ENCODE peak calls at places on chromosomes 13 and 19, in eight cellular contexts. V is psoas muscle, E is GM12865, M is ovary, W is A673, B is left lung, A is IMR-90, Z is SK-N-SH. K is an unnamed sample.

GRCh38 chr19:11061951-11062350 is 27.3 kb upstream of the LDLR start:
- DNase-seq in V (no peak), E (no peak), M (no peak), W (no peak), B (no peak), A (no peak), Z (no peak), K (no peak)

GRCh38 chr13:51590966-51591627 is 6.8 kb downstream of the WDFY2 start:
- DNase-seq in V (no peak), E (no peak), M (peak; percentile 21), W (peak; percentile 70), B (no peak), A (peak; percentile 90), Z (peak; percentile 41), K (peak; percentile 98)

GRCh38 chr13:32264407-32264806 is 50.8 kb downstream of the ZAR1L start:
- DNase-seq in V (peak; percentile 49), E (no peak), M (no peak), W (peak; percentile 44), B (peak; percentile 43), A (peak; percentile 55), Z (no peak), K (peak; percentile 79)

GRCh38 chr13:51781246-51782022 is 22.5 kb downstream of the DHRS12 start:
- DNase-seq in V (no peak), E (peak; percentile 45), M (no peak), W (peak; percentile 51), B (no peak), A (peak; percentile 24), Z (peak; percentile 63), K (no peak)

GRCh38 chr19:49533551-49534488 is 6.0 kb downstream of the RCN3 start:
- DNase-seq in V (peak; percentile 84), E (peak; percentile 77), M (peak; percentile 72), W (peak; percentile 81), B (peak; percentile 74), A (peak; percentile 28), Z (peak; percentile 93), K (peak; percentile 35)

GRCh38 chr13:52812941-52813340 is 35.5 kb downstream of the PCDH8 start:
- DNase-seq in V (no peak), E (peak; percentile 20), M (no peak), W (no peak), B (no peak), A (no peak), Z (no peak), K (no peak)

GRCh38 chr13:85236431-85236830 is 562.8 kb downstream of the SLITRK6 start:
- DNase-seq in V (no peak), E (no peak), M (no peak), W (peak; percentile 26), B (no peak), A (peak; percentile 54), Z (no peak), K (peak; percentile 49)

GRCh38 chr13:27792393-27793218 is at the start of gene GSX1:
- DNase-seq in V (peak; percentile 51), E (peak; percentile 23), M (peak; percentile 13), W (peak; percentile 75), B (peak; percentile 52), A (peak; percentile 63), Z (no peak), K (peak; percentile 68)

GRCh38 chr13:110562696-110563462 is 1.4 kb upstream of the RAB20 start:
- DNase-seq in V (no peak), E (no peak), M (no peak), W (no peak), B (no peak), A (no peak), Z (no peak), K (no peak)

GRCh38 chr19:43625918-43626579 is 6.6 kb upstream of the ZNF428 start:
- DNase-seq in V (no peak), E (peak; percentile 23), M (no peak), W (peak; percentile 40), B (no peak), A (no peak), Z (peak; percentile 73), K (peak; percentile 50)

GRCh38 chr13:94073006-94073744 is 406.3 kb downstream of the DCT start:
- DNase-seq in V (no peak), E (no peak), M (no peak), W (no peak), B (no peak), A (peak; percentile 91), Z (no peak), K (peak; percentile 93)

GRCh38 chr19:13976446-13976845 is 24.1 kb downstream of the DCAF15 start:
- DNase-seq in V (no peak), E (no peak), M (no peak), W (no peak), B (no peak), A (no peak), Z (no peak), K (no peak)

GRCh38 chr19:28358604-28359003 is 854.3 kb downstream of the UQCRFS1 start:
- DNase-seq in V (no peak), E (no peak), M (no peak), W (peak; percentile 9), B (no peak), A (no peak), Z (no peak), K (no peak)

GRCh38 chr19:52734340-52734892 is 428 bp downstream of the ZNF611 start:
- DNase-seq in V (no peak), E (no peak), M (peak; percentile 20), W (peak; percentile 25), B (no peak), A (no peak), Z (peak; percentile 74), K (peak; percentile 2)

GRCh38 chr19:52739576-52739975 is 4.7 kb upstream of the ZNF611 start:
- DNase-seq in V (no peak), E (no peak), M (no peak), W (no peak), B (no peak), A (no peak), Z (no peak), K (no peak)

GRCh38 chr19:52735734-52736133 is 890 bp upstream of the ZNF611 start:
- DNase-seq in V (peak; percentile 77), E (no peak), M (peak; percentile 56), W (no peak), B (peak; percentile 74), A (no peak), Z (no peak), K (peak; percentile 74)

DNA sequence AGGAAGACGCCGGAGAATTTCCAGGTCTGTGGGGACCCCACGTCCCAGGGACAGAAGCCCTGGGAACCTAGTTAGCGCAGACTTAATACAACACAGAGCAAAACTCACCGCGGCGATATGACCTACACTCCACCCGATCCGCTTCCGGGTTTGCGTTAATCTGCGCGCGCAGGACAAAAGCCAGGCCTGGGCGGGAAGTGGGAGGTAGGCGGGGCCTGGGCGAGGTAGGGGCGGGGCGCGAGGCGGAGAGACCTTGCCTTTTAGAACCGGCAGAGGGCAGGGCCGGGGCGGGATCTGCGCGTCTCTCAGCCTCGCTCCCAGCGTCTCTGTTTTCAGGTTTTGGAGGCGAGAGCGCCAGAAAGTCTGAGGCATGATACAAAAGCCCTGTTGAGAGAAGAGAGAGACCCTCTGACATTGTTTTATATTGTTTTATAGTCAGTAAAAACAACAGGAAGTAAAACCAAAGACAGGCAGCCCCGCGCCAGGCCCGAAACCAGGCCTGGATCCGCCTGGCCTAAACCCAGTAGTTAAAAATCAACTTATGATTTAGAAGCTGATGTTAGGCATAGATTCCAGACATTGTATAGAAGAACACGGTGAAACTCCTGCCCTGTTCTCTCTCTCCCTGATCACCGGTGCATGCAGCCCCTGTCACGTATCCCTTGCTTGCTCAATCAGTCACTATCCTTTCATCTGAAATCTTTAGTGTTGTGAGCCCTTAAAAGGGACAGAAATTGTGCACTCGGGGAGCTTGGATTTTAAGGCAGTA is at the start of gene ZNF611:
- DNase-seq in V (peak; percentile 98), E (peak; percentile 97), M (peak; percentile 97), W (peak; percentile 96), B (peak; percentile 99), A (peak; percentile 88), Z (peak; percentile 96), K (peak; percentile 93)
- TF ChIP-seq CTCF in V (peak; percentile 10), E (peak; percentile 60), M (peak; percentile 84), W (peak; percentile 67), B (peak; percentile 54), A (peak; percentile 27), Z (peak; percentile 52), K (peak; percentile 49)

DNA sequence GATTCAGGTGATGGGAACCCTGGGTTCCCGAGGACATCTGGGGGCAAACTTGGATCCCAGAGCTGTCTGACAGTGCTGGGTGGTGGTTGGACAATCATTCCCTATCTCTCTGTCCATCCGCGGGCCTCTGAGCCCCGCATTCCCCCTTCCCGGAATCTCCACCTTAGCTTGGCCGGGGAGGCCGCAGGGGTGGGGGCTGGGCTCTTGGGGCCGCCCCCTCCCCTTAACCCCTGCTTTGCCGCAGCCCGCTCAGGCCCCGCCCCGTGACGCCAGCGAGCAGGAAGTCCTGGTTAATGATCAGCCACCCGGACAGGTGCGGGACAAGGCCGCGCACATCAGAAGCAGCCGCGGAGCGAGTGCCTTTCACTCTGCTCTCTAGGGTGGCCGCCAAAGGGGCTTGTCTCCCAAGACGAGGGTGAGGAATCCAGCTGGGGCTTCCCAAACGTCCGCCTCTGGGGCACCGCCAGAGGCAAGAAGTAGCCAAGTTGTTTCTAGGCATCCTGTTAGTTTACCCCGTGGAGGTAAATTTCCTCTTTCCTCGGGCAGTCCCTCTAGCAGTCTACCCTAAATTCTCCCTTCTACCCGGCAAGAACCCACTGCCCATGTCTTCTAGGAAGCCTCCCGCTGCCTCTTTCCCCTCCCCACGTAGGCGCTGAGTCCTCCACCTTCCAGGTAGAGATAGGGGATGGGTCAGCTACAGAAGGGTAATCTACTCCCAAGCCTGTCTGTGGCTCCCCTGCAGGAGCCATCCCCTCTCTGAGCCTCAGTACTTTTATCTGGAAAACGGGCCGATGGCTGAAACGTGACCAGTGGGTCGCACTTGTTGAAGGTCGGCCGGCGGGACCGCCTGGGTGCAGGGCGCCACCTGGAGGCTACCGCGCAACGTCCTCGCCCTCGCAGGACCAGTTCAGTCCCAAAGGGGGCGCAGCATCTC is 3.0 kb downstream of the IRF2BP1 start:
- DNase-seq in V (peak; percentile 82), E (peak; percentile 96), M (peak; percentile 69), W (peak; percentile 91), B (peak; percentile 82), A (peak; percentile 82), Z (peak; percentile 96), K (peak; percentile 86)
- H3K4me3 ChIP-seq in V (peak overlapping the region; percentile 87), E (peak overlapping the region; percentile 80), M (peak overlapping the region; percentile 4), W (peak overlapping the region; percentile 32), B (peak overlapping the region; percentile 23), A (no peak overlapping the region), Z (peak overlapping the region; percentile 33), K (no peak overlapping the region)

GRCh38 chr13:98584668-98585397 is 7.9 kb upstream of the STK24 start:
- DNase-seq in V (no peak), E (no peak), M (no peak), W (peak; percentile 58), B (no peak), A (no peak), Z (no peak), K (no peak)
- TF ChIP-seq CTCF in V (no peak), E (no peak), M (no peak), W (no peak), B (no peak), A (no peak), Z (no peak), K (no peak)

DNA sequence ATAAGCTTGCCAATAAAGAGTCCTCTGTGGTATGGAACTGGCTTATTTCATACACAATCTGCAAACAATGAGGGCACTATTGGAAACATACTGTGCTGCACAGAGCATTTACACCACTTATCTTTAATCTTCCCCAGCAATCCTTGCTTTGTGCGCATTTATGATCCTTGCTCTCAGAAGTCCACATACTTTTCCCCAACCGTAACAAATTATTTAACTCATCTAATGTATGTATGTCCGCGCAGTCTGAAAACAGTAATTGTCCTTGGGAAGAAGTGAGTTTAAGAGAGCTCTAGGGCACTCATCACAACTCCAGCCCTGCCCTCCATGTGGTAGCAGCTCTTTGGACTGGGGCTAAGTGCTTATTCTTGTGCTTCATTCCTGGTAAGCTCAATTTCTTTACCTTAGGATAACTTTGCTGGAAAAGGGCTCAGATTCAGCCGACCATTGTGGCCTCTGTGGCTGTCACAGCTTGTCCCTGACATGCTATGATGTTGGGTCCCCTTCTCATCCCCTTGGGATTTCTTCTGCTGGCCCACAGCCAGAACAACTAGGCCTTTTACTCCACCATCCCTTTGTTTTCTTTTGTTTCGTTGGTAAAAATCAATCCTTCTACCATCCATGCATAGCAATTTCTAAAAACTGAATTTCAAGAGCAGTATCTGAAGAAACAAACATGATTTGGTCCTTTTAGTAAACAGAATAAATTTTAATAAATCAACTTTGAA is 152.7 kb downstream of the TNFRSF19 start:
- DNase-seq in V (no peak), E (no peak), M (no peak), W (no peak), B (no peak), A (no peak), Z (no peak), K (no peak)
- H3K4me3 ChIP-seq in V (no peak overlapping the region), E (no peak overlapping the region), M (no peak overlapping the region), W (no peak overlapping the region), B (no peak overlapping the region), A (no peak overlapping the region), Z (no peak overlapping the region), K (no peak overlapping the region)

K was measured in fibroblast of mammary gland.